ENCODE peak calls at places on chromosomes 7 and 10, in eight cellular contexts. J is HFFc6, Z is Peyer's patch, Y is brain microvascular endothelial cell, G is NB4, X is uterus, E is astrocyte of the cerebellum, R is fibroblast of the aortic adventitia. I is an unnamed sample.

GRCh38 chr7:11330208-11330607 is 356.5 kb downstream of the PHF14 start:
- DNase-seq in J (no peak), G (no peak), X (no peak), Y (no peak), E (no peak), R (no peak), Z (no peak), I (no peak)

GRCh38 chr10:25895856-25896255 is 38.2 kb upstream of the MYO3A start:
- DNase-seq in J (no peak), R (no peak), X (no peak), Y (no peak), Z (no peak), G (no peak), E (no peak), I (no peak)

GRCh38 chr7:90242369-90243168 is 2.4 kb upstream of the CFAP69 start:
- DNase-seq in Y (no peak), E (no peak), X (no peak), G (no peak), Z (no peak), J (no peak), R (no peak), I (no peak)

GRCh38 chr10:132626019-132626760 is 88.6 kb downstream of the INPP5A start:
- DNase-seq in J (no peak), G (no peak), Y (no peak), R (no peak), E (no peak), Z (no peak), X (peak), I (peak)

GRCh38 chr7:134058980-134059379 is 68.2 kb upstream of the LRGUK start:
- DNase-seq in G (peak), Z (no peak), Y (no peak), X (no peak), R (no peak), E (no peak), J (no peak), I (no peak)

GRCh38 chr10:74993649-74994048 is 117.8 kb upstream of the SAMD8 start:
- DNase-seq in R (no peak), X (no peak), Z (no peak), Y (no peak), E (no peak), G (no peak), J (no peak), I (no peak)

GRCh38 chr7:102028206-102028826 is 210.9 kb downstream of the CUX1 start:
- DNase-seq in X (no peak), G (peak), J (no peak), R (no peak), E (no peak), Z (no peak), Y (no peak), I (no peak)

GRCh38 chr7:55464422-55464821 is 99.3 kb downstream of the LANCL2 start:
- DNase-seq in R (no peak), E (no peak), X (no peak), Z (no peak), Y (peak), J (peak), G (no peak), I (no peak)

GRCh38 chr7:113085781-113086390 is 741 bp downstream of the GPR85 start:
- DNase-seq in E (no peak), R (peak), Y (no peak), G (peak), X (no peak), Z (no peak), J (peak), I (no peak)

GRCh38 chr10:683448-684071 is 5.9 kb downstream of the DIP2C start:
- DNase-seq in E (peak), X (peak), R (peak), Z (no peak), J (peak), G (no peak), Y (peak), I (no peak)

GRCh38 chr10:102741848-102742247 is 1.9 kb upstream of the WBP1L start:
- DNase-seq in G (no peak), X (no peak), E (no peak), R (no peak), Y (no peak), Z (no peak), J (no peak), I (no peak)

GRCh38 chr10:124165311-124165710 is 71.9 kb upstream of the CHST15 start:
- DNase-seq in J (no peak), Z (no peak), Y (no peak), X (no peak), G (no peak), E (no peak), R (no peak), I (no peak)

GRCh38 chr7:114711244-114711643 is 210.7 kb upstream of the MDFIC start:
- DNase-seq in G (no peak), X (no peak), R (no peak), J (no peak), Z (no peak), E (no peak), Y (peak), I (no peak)

GRCh38 chr10:4514445-4515108 is 311.4 kb upstream of the AKR1E2 start:
- DNase-seq in J (no peak), E (no peak), R (no peak), Z (peak), G (peak), Y (no peak), X (peak), I (peak)

GRCh38 chr7:91089382-91089963 is 174.8 kb upstream of the FZD1 start:
- DNase-seq in R (peak), J (no peak), Y (no peak), Z (no peak), E (peak), X (no peak), G (peak), I (no peak)

GRCh38 chr10:6134099-6134880 is 45.5 kb downstream of the RBM17 start:
- DNase-seq in Y (no peak), Z (no peak), G (no peak), R (no peak), X (peak), J (no peak), E (no peak), I (no peak)

GRCh38 chr7:26398436-26399308 is 107.0 kb downstream of the SNX10 start:
- DNase-seq in X (peak), E (no peak), R (peak), G (peak), Z (peak), J (no peak), Y (no peak), I (no peak)

GRCh38 chr7:80842479-80842797 is 76.4 kb downstream of the SEMA3C start:
- DNase-seq in E (no peak), X (no peak), J (no peak), G (no peak), R (no peak), Z (no peak), Y (no peak), I (no peak)

GRCh38 chr7:106243893-106244292 is 40.9 kb downstream of the NAMPT start:
- DNase-seq in Y (peak), Z (no peak), G (no peak), J (peak), R (no peak), E (no peak), X (no peak), I (no peak)

GRCh38 chr7:99679032-99679399 is 780 bp downstream of the CYP3A5 start:
- DNase-seq in R (no peak), J (no peak), Y (peak), E (no peak), Z (no peak), G (peak), X (no peak), I (no peak)

GRCh38 chr10:11282661-11283060 is 265.0 kb downstream of the CELF2 start:
- DNase-seq in X (no peak), Y (no peak), G (no peak), E (no peak), J (no peak), R (no peak), Z (no peak), I (peak)

GRCh38 chr7:123643495-123644428 is 11.9 kb upstream of the LMOD2 start:
- DNase-seq in Z (no peak), X (no peak), Y (peak), J (peak), R (peak), E (peak), G (no peak), I (no peak)

GRCh38 chr10:74332398-74332797 is 181.4 kb downstream of the ADK start:
- DNase-seq in X (no peak), G (no peak), J (no peak), Z (no peak), R (peak), E (no peak), Y (no peak), I (no peak)

GRCh38 chr7:24821045-24821853 is 64.0 kb upstream of the GSDME start:
- DNase-seq in R (peak), J (peak), Z (peak), E (peak), Y (peak), X (peak), G (peak), I (no peak)

GRCh38 chr7:107147464-107148214 is 21.2 kb upstream of the HBP1 start:
- DNase-seq in G (peak), X (no peak), E (no peak), Y (peak), R (peak), J (peak), Z (no peak), I (no peak)

GRCh38 chr10:72276013-72276387 is 2.3 kb downstream of the DDIT4 start:
- DNase-seq in E (no peak), X (no peak), J (no peak), Z (no peak), R (peak), Y (no peak), G (no peak), I (no peak)

GRCh38 chr7:158409120-158409519 is 178.5 kb downstream of the PTPRN2 start:
- DNase-seq in J (no peak), G (no peak), X (no peak), E (no peak), Z (no peak), Y (no peak), R (no peak), I (no peak)

GRCh38 chr10:59366310-59366709 is 4.0 kb upstream of the FAM13C start:
- DNase-seq in E (no peak), R (peak), J (no peak), Y (no peak), X (peak), G (no peak), Z (no peak), I (no peak)

GRCh38 chr7:104156842-104157277 is 51.0 kb downstream of the ORC5 start:
- DNase-seq in J (peak), E (peak), X (no peak), Y (no peak), R (peak), G (peak), Z (no peak), I (no peak)

GRCh38 chr7:93212881-93213280 is 13.4 kb downstream of the HEPACAM2 start:
- DNase-seq in X (no peak), G (no peak), Z (no peak), J (no peak), E (no peak), Y (no peak), R (no peak), I (no peak)

GRCh38 chr7:52786174-52786573 is 249.3 kb upstream of the POM121L12 start:
- DNase-seq in G (no peak), J (no peak), X (no peak), Y (no peak), E (no peak), R (no peak), Z (no peak), I (no peak)

GRCh38 chr10:117514971-117515370 is 27.6 kb upstream of the EMX2 start:
- DNase-seq in E (no peak), R (no peak), J (no peak), Z (no peak), Y (no peak), X (no peak), G (no peak), I (peak)

GRCh38 chr10:51369903-51370302 is 295.6 kb downstream of the PRKG1 start:
- DNase-seq in J (peak), E (no peak), R (peak), G (no peak), Y (peak), Z (no peak), X (no peak), I (no peak)

GRCh38 chr7:93055543-93056107 is 62.2 kb downstream of the SAMD9 start:
- DNase-seq in X (no peak), Y (peak), Z (no peak), R (peak), E (peak), G (peak), J (peak), I (no peak)

GRCh38 chr7:35695628-35695888 is 623 bp upstream of the HERPUD2 start:
- DNase-seq in R (no peak), Y (no peak), X (no peak), Z (no peak), G (peak), J (no peak), E (no peak), I (no peak)

GRCh38 chr10:78952686-78953085 is 116.1 kb upstream of the ZMIZ1 start:
- DNase-seq in Y (no peak), G (no peak), Z (no peak), J (peak), E (peak), X (peak), R (peak), I (no peak)

GRCh38 chr10:65798133-65798532 is 1127.7 kb upstream of the LRRTM3 start:
- DNase-seq in Z (no peak), J (no peak), E (no peak), X (no peak), R (no peak), G (no peak), Y (no peak), I (no peak)

GRCh38 chr10:52951819-52952218 is 179.2 kb upstream of the MBL2 start:
- DNase-seq in R (peak), Y (peak), X (no peak), G (peak), E (no peak), J (peak), Z (no peak), I (no peak)

DNA sequence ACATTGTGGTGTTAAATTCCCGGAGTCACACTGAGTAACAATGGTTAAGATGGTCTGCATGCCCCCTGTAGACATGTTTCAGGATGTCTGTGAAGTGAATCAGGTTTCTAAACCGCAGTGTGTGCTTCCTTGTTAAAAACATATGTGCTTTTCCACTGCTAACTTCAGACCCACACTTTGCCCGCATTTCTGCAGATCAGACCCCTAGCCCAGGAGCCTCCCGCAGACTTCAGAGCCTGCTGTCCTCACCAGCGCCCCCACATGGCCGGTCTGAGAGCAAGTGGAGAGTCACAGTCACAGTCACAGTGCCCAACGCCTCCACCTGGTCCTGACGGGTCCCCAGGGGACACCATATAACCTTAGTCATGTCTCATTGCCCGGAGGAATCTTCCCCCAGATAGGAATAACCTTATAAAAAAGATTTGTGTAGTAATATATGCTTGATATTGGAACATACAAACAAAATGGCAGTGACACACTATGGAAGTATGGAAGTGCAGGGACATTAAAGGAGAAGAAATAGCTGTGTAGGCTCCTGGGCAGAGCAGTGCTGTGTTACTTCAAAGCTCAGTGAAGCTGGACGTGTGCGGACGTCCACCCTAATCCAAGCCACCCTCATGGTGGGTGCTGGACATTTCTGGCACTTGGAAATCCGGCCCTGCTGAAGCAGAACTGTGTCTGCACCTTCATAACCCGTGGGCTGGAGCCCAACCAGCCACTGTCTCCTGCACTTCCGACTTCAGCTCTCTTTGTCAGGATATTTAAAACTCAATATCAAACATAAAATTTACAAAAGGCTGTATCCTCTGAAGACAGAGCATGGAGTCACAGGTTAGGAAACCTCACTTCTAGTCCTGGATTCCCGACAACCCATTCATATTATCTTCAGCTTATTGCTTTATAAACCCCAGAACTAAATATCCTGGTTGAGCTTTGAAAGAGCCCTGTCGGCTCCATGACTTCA is 29.0 kb downstream of the GSTO2 start:
- DNase-seq in Z (no peak), G (peak), J (peak), X (no peak), E (peak), R (no peak), Y (peak), I (no peak)
- TF ChIP-seq CTCF in Z (no peak), G (peak), J (peak), X (no peak), E (peak), R (peak), Y (peak), I (no peak)

GRCh38 chr7:148941598-148942280 is 57.6 kb upstream of the EZH2 start:
- DNase-seq in X (peak), R (peak), G (peak), J (peak), Y (peak), Z (peak), E (no peak), I (no peak)
- TF ChIP-seq CTCF in X (peak), R (peak), G (peak), J (peak), Y (peak), Z (peak), E (peak), I (peak)

GRCh38 chr10:84606428-84606827 is 278.0 kb downstream of the CCSER2 start:
- DNase-seq in Z (no peak), J (no peak), R (no peak), G (no peak), X (no peak), E (no peak), Y (no peak), I (no peak)
- TF ChIP-seq CTCF in Z (no peak), J (no peak), R (no peak), G (no peak), X (no peak), E (no peak), Y (no peak), I (no peak)

DNA sequence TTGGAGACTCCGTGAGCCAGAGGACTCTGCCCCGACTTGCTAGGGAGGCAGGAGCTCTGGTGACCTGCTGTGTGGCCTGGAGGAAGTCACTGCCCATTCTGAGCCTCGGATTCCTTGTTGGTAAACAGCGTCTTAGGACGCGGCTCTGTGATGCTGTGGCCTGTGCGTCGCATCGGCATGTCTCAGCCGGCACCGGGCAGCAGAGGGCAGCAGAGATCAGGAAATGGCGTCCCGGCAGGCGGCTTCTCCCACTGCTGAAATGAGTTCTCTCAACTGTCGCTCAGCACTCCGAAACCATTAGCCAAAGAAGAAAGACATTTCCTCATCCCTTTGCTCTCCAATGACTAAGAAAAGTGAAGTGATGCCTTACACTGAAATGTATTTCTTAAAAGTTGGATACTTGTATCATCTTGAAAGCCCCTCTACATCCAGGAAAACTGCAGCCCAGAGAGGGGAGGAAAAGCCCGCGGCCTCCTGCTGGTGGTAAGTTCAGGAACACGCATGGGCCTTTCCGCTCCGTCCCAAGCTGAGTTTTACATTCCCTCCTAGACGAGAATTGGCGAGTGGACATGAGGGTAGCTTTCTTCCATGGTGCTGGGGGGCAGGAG is 91.7 kb downstream of the WDR11 start:
- DNase-seq in J (peak), R (peak), Z (peak), Y (peak), E (peak), G (peak), X (peak), I (no peak)
- TF ChIP-seq CTCF in J (peak), R (peak), Z (peak), Y (peak), E (peak), G (peak), X (peak), I (peak)

DNA sequence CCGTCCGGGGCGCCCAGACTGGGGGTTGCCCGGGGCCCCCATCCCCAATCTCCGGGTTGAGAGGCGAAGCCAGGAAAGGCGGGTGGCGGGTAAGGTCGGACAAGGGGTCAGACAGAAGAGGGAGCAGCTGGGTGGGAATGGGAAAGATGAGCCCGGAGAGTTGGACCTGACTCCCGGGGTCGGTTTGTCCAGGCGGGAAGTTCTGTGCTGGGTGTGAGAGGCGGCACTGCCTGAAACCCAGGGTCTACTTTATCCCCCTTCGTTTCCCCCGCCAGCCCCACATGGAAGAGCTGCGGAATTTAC is 675 bp downstream of the SLC4A2 start:
- DNase-seq in X (no peak), J (no peak), E (no peak), Z (no peak), R (no peak), Y (no peak), G (no peak), I (no peak)
- TF ChIP-seq CTCF in X (no peak), J (peak), E (no peak), Z (no peak), R (no peak), Y (no peak), G (no peak), I (no peak)

DNA sequence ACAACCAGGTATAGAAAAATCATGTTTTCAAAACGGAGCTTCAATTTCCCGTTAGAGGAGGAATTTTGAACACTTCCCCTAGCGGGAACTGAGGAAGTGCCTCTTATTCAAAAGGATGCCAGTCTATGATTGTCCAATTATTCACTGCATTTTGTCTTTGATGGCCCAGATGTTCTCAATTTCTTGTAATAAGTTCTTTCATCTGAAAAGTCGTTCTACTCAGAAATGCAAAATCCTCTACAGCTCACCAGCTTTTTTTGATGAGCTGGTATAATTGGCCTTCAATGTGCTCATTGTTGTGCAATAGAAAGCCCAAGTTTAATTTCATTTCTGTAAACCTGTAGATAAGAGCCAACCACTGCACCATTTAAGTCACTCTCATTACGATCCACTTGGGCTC is 978.8 kb upstream of the AUTS2 start:
- DNase-seq in X (no peak), Y (no peak), E (no peak), G (no peak), J (no peak), Z (no peak), R (no peak), I (no peak)
- TF ChIP-seq CTCF in X (no peak), Y (no peak), E (no peak), G (no peak), J (no peak), Z (no peak), R (no peak), I (no peak)

GRCh38 chr10:47269294-47269693 is 30.7 kb upstream of the GDF10 start:
- DNase-seq in G (peak), R (peak), Z (no peak), J (no peak), X (no peak), Y (no peak), E (no peak), I (no peak)
- TF ChIP-seq CTCF in G (peak), R (peak), Z (no peak), J (peak), X (no peak), Y (peak), E (peak), I (no peak)

DNA sequence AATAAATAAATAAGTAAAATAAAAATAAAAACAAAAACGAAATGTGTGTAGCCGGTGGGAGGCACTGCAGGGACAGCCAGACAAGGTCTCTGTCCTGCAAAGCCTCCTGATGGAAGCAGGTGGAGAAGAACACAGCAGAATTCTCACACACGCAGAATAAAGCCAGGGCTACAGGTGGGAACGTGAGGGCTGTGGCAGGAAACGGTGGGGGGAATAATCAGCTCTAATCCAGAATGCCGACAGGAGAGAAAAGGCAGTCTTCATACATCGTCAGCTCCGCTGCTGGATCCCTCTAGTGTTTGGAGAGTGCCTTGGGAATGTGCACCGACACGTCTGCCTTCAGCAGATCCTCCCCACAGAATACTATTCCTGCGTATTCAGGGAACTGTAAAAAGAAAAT is 6.8 kb upstream of the SNX8 start:
- DNase-seq in R (peak), J (peak), Z (no peak), Y (no peak), X (no peak), G (no peak), E (no peak), I (no peak)
- TF ChIP-seq CTCF in R (peak), J (peak), Z (no peak), Y (peak), X (no peak), G (no peak), E (peak), I (no peak)